ENCODE peak calls at places on chromosomes 1 and 21, in five cellular contexts. D is H9, H is GM13977, K is lung microvascular endothelial cell, Q is progenitor cell of endocrine pancreas. L is an unnamed sample.

GRCh38 chr21:33578214-33578613 is 10.3 kb downstream of the DONSON start:
- DNase-seq in K (peak; percentile 13), Q (no peak), D (no peak), H (no peak), L (no peak)

GRCh38 chr1:212286437-212287131 is 1.4 kb downstream of the PPP2R5A start:
- DNase-seq in H (no peak), K (peak; percentile 18), Q (peak; percentile 9), D (no peak), L (no peak)

GRCh38 chr1:50705699-50706098 is 254.4 kb downstream of the FAF1 start:
- DNase-seq in K (no peak), Q (no peak), D (no peak), H (no peak), L (no peak)

GRCh38 chr1:31626451-31627202 is 9.1 kb downstream of the HCRTR1 start:
- DNase-seq in Q (no peak), D (peak; percentile 43), H (no peak), K (peak; percentile 20), L (no peak)

GRCh38 chr1:29352719-29353420 is 116.5 kb downstream of the PTPRU start:
- DNase-seq in H (no peak), K (no peak), Q (no peak), D (no peak), L (no peak)

GRCh38 chr21:16419188-16419874 is 689.5 kb downstream of the USP25 start:
- DNase-seq in H (no peak), D (no peak), K (peak; percentile 97), Q (no peak), L (no peak)

GRCh38 chr1:205374205-205375078 is 17.7 kb upstream of the KLHDC8A start:
- DNase-seq in D (no peak), Q (no peak), H (no peak), K (peak; percentile 16), L (no peak)

GRCh38 chr1:94398356-94398755 is 19.8 kb upstream of the ABCD3 start:
- DNase-seq in K (no peak), D (no peak), H (no peak), Q (no peak), L (peak; percentile 18)

GRCh38 chr21:33414926-33415325 is 11.7 kb downstream of the IFNGR2 start:
- DNase-seq in D (no peak), K (no peak), Q (no peak), H (no peak), L (no peak)

GRCh38 chr1:89125571-89126233 is at the start of gene GBP2:
- DNase-seq in H (peak; percentile 62), D (no peak), K (peak; percentile 88), Q (no peak), L (peak; percentile 54)

GRCh38 chr1:1217621-1218523 is 3.9 kb upstream of the TNFRSF4 start:
- DNase-seq in K (peak; percentile 46), D (no peak), H (no peak), Q (no peak), L (peak; percentile 72)

GRCh38 chr1:33548319-33548718 is 75.9 kb downstream of the ZSCAN20 start:
- DNase-seq in H (no peak), K (no peak), Q (no peak), D (no peak), L (no peak)

GRCh38 chr1:6685381-6685780 is 16.2 kb downstream of the DNAJC11 start:
- DNase-seq in H (no peak), Q (no peak), D (no peak), K (no peak), L (no peak)

L was measured in A673.